ENCODE peak calls at places on chromosomes 5 and 9, in four cellular contexts. Y is NCI-H146, S is HCEC 1CT, U is PC-3. H is an unnamed sample.
A peak's percentile ranks its signal among the peaks of the same experiment; 100 is the strongest.

GRCh38 chr5:19988447-19988846 is 447 bp upstream of the CDH18 start:
- DNase-seq in U (no peak), S (no peak), Y (no peak), H (no peak)

GRCh38 chr9:8863064-8863463 is 1063.5 kb upstream of the DMAC1 start:
- DNase-seq in U (no peak), S (no peak), Y (no peak), H (no peak)

GRCh38 chr5:35745193-35745592 is 111.5 kb upstream of the IL7R start:
- DNase-seq in Y (no peak), U (no peak), S (no peak), H (no peak)

GRCh38 chr5:156815988-156816599 is 34.0 kb upstream of the PPP1R2B start:
- DNase-seq in U (peak; percentile 63), Y (no peak), S (peak; percentile 7), H (peak; percentile 39)

GRCh38 chr9:30713279-30713678 is 1671.2 kb upstream of the ACO1 start:
- DNase-seq in U (no peak), S (no peak), Y (peak; percentile 82), H (no peak)

GRCh38 chr5:14946813-14947640 is 75.4 kb upstream of the ANKH start:
- DNase-seq in U (peak; percentile 75), Y (peak; percentile 6), S (peak; percentile 16), H (peak; percentile 50)

GRCh38 chr5:113119271-113119924 is 142.8 kb downstream of the DCP2 start:
- DNase-seq in U (no peak), Y (no peak), S (no peak), H (no peak)

GRCh38 chr5:91670565-91670964 is 287.4 kb upstream of the ARRDC3 start:
- DNase-seq in Y (peak; percentile 13), U (no peak), S (no peak), H (no peak)

GRCh38 chr9:134732392-134733110 is 90.9 kb downstream of the COL5A1 start:
- DNase-seq in Y (no peak), S (no peak), U (no peak), H (no peak)

H was measured in RKO.